ENCODE peak calls at places on chromosomes 1 and 21, in nine cellular contexts. V is foreskin melanocyte; G is colonic mucosa; Z is NCI-H2081; D is stimulated activated CD8-positive, alpha-beta memory T cell treated with anti-CD3 and anti-CD28 coated beads, Interleukin-15, amount 100 ng/mL, for 24 hours; O is dermis microvascular lymphatic vessel endothelial cell; N is G401; R is GM12891; J is T-helper 1 cell. Y is an unnamed sample.

GRCh38 chr1:212671342-212672031 is 28.2 kb downstream of the BATF3 start:
- DNase-seq in V (no peak), G (no peak), Z (peak), D (no peak), O (no peak), N (no peak), R (no peak), J (no peak), Y (peak)

GRCh38 chr1:35554261-35555211 is 2.7 kb downstream of the KIAA0319L start:
- DNase-seq in V (no peak), G (no peak), Z (peak), D (no peak), O (peak), N (peak), R (no peak), J (no peak), Y (no peak)

GRCh38 chr1:214220891-214221290 is 60.1 kb upstream of the SMYD2 start:
- DNase-seq in V (no peak), G (no peak), Z (no peak), D (no peak), O (no peak), N (no peak), R (no peak), J (no peak), Y (no peak)

GRCh38 chr1:234265861-234266260 is 107.4 kb upstream of the COA6 start:
- DNase-seq in V (no peak), G (no peak), Z (no peak), D (no peak), O (no peak), N (no peak), R (no peak), J (no peak), Y (no peak)

GRCh38 chr1:76103034-76103433 is 28.5 kb downstream of the ST6GALNAC3 start:
- DNase-seq in V (no peak), G (no peak), Z (no peak), D (no peak), O (no peak), N (no peak), R (no peak), J (no peak), Y (no peak)

GRCh38 chr1:151546006-151546925 is 6.2 kb downstream of the TUFT1 start:
- DNase-seq in V (no peak), G (no peak), Z (no peak), D (no peak), O (no peak), N (no peak), R (no peak), J (no peak), Y (no peak)

GRCh38 chr1:229238674-229239415 is 32.1 kb upstream of the RAB4A start:
- DNase-seq in V (no peak), G (no peak), Z (no peak), D (no peak), O (no peak), N (no peak), R (no peak), J (no peak), Y (no peak)

GRCh38 chr1:160214481-160215140 is 9.4 kb downstream of the PEA15 start:
- DNase-seq in V (no peak), G (peak), Z (no peak), D (no peak), O (no peak), N (no peak), R (no peak), J (no peak), Y (no peak)

GRCh38 chr1:112676543-112676942 is 2.1 kb downstream of the MOV10 start:
- DNase-seq in V (no peak), G (no peak), Z (no peak), D (no peak), O (no peak), N (no peak), R (no peak), J (no peak), Y (no peak)

GRCh38 chr1:101240041-101240430 is 3.2 kb downstream of the S1PR1 start:
- DNase-seq in V (no peak), G (no peak), Z (no peak), D (no peak), O (peak), N (no peak), R (no peak), J (no peak), Y (no peak)

GRCh38 chr21:25700741-25701140 is 34.0 kb downstream of the ATP5PF start:
- DNase-seq in V (no peak), G (no peak), Z (no peak), D (no peak), O (no peak), N (no peak), R (no peak), J (no peak), Y (no peak)

GRCh38 chr1:32151319-32151787 is 28.1 kb upstream of the TXLNA start:
- DNase-seq in V (peak), G (no peak), Z (no peak), D (no peak), O (peak), N (peak), R (no peak), J (no peak), Y (no peak)

GRCh38 chr1:160539896-160540858 is 17.1 kb upstream of the SLAMF6 start:
- DNase-seq in V (no peak), G (peak), Z (no peak), D (no peak), O (peak), N (no peak), R (no peak), J (no peak), Y (no peak)

GRCh38 chr1:56073206-56073605 is 506.2 kb downstream of the PLPP3 start:
- DNase-seq in V (no peak), G (no peak), Z (no peak), D (no peak), O (no peak), N (no peak), R (no peak), J (no peak), Y (no peak)

GRCh38 chr1:3061981-3062615 is 6.9 kb upstream of the PRDM16 start:
- DNase-seq in V (no peak), G (no peak), Z (no peak), D (no peak), O (no peak), N (no peak), R (no peak), J (no peak), Y (peak)

GRCh38 chr1:55803429-55803828 is 588.3 kb upstream of the USP24 start:
- DNase-seq in V (no peak), G (no peak), Z (no peak), D (no peak), O (no peak), N (no peak), R (no peak), J (no peak), Y (no peak)

GRCh38 chr1:86502721-86503430 is 34.1 kb downstream of the CLCA1 start:
- DNase-seq in V (no peak), G (peak), Z (no peak), D (no peak), O (peak), N (peak), R (no peak), J (no peak), Y (no peak)

GRCh38 chr1:165717918-165718515 is 19.7 kb upstream of the ALDH9A1 start:
- DNase-seq in V (peak), G (peak), Z (peak), D (no peak), O (peak), N (peak), R (peak), J (no peak), Y (no peak)

GRCh38 chr1:206471415-206471801 is 1.1 kb downstream of the IKBKE start:
- DNase-seq in V (no peak), G (no peak), Z (no peak), D (no peak), O (no peak), N (no peak), R (no peak), J (no peak), Y (no peak)

GRCh38 chr1:88890790-88891317 is 513 bp downstream of the GTF2B start:
- DNase-seq in V (no peak), G (peak), Z (peak), D (no peak), O (peak), N (peak), R (no peak), J (peak), Y (no peak)

GRCh38 chr1:202012544-202013478 is 2.4 kb downstream of the ELF3 start:
- DNase-seq in V (no peak), G (peak), Z (peak), D (no peak), O (no peak), N (no peak), R (no peak), J (no peak), Y (no peak)

GRCh38 chr1:228210076-228210651 is 2.3 kb downstream of the OBSCN start:
- DNase-seq in V (no peak), G (no peak), Z (no peak), D (no peak), O (no peak), N (no peak), R (no peak), J (no peak), Y (no peak)

GRCh38 chr1:182198006-182198605 is 136.6 kb upstream of the ZNF648 start:
- DNase-seq in V (no peak), G (no peak), Z (no peak), D (no peak), O (no peak), N (no peak), R (no peak), J (no peak), Y (no peak)

GRCh38 chr21:28421716-28422480 is 570.8 kb downstream of the LTN1 start:
- DNase-seq in V (no peak), G (no peak), Z (no peak), D (no peak), O (no peak), N (peak), R (no peak), J (no peak), Y (no peak)

GRCh38 chr1:209409786-209410185 is 173.7 kb upstream of the CAMK1G start:
- DNase-seq in V (no peak), G (no peak), Z (no peak), D (no peak), O (no peak), N (no peak), R (no peak), J (no peak), Y (no peak)

GRCh38 chr1:4614371-4615137 is 39.9 kb upstream of the AJAP1 start:
- DNase-seq in V (no peak), G (no peak), Z (no peak), D (no peak), O (no peak), N (no peak), R (no peak), J (no peak), Y (no peak)

GRCh38 chr1:37793773-37794371 is at the start of gene MANEAL:
- DNase-seq in V (peak), G (peak), Z (peak), D (no peak), O (peak), N (peak), R (peak), J (no peak), Y (no peak)

GRCh38 chr1:3275471-3276340 is 178.8 kb upstream of the ARHGEF16 start:
- DNase-seq in V (no peak), G (no peak), Z (no peak), D (no peak), O (no peak), N (no peak), R (no peak), J (no peak), Y (peak)

GRCh38 chr1:23444104-23444533 is 19.6 kb upstream of the TCEA3 start:
- DNase-seq in V (no peak), G (peak), Z (no peak), D (no peak), O (no peak), N (no peak), R (no peak), J (no peak), Y (peak)

GRCh38 chr1:46810596-46810995 is 11.8 kb downstream of the CYP4B1 start:
- DNase-seq in V (no peak), G (no peak), Z (no peak), D (no peak), O (no peak), N (no peak), R (no peak), J (no peak), Y (no peak)

Y was measured in left lung.